ENCODE peak calls at places on chromosomes 3 and 15, in five cellular contexts. E is activated CD8-positive, alpha-beta memory T cell treated with anti-CD3 and anti-CD28 coated beads, Interleukin-2, amount 10 ng/mL, durations not matched to agents 7 days and 5 days; J is HCT116; W is omental fat pad; Y is NCI-H526. G is an unnamed sample.

GRCh38 chr3:168531116-168531515 is 435.4 kb upstream of the GOLIM4 start:
- DNase-seq in E (no peak), J (no peak), W (no peak), Y (no peak), G (no peak)

GRCh38 chr3:58566398-58567250 is 10.6 kb downstream of the FAM107A start:
- DNase-seq in E (no peak), J (no peak), W (no peak), Y (no peak), G (no peak)

GRCh38 chr3:138867996-138868395 is 33.3 kb upstream of the PIK3CB start:
- DNase-seq in E (no peak), J (no peak), W (no peak), Y (no peak), G (no peak)

GRCh38 chr3:41575754-41576153 is 376.4 kb downstream of the CTNNB1 start:
- DNase-seq in E (no peak), J (no peak), W (no peak), Y (no peak), G (no peak)

GRCh38 chr15:22889146-22889818 is 50.8 kb downstream of the NIPA2 start:
- DNase-seq in E (no peak), J (no peak), W (no peak), Y (no peak), G (no peak)

GRCh38 chr15:28051920-28052633 is 47.0 kb downstream of the OCA2 start:
- DNase-seq in E (no peak), J (no peak), W (no peak), Y (no peak), G (no peak)

GRCh38 chr3:159128628-159129027 is 326.8 kb downstream of the MFSD1 start:
- DNase-seq in E (no peak), J (peak), W (no peak), Y (no peak), G (no peak)

GRCh38 chr3:59469948-59470723 is 420.3 kb upstream of the CFAP20DC start:
- DNase-seq in E (peak), J (no peak), W (no peak), Y (no peak), G (no peak)

GRCh38 chr3:53668872-53669271 is 174.5 kb downstream of the CACNA1D start:
- DNase-seq in E (no peak), J (peak), W (no peak), Y (peak), G (no peak)

GRCh38 chr3:197430961-197431910 is 124.5 kb downstream of the BDH1 start:
- DNase-seq in E (no peak), J (no peak), W (no peak), Y (no peak), G (peak)

GRCh38 chr15:29043731-29044485 is 158.1 kb downstream of the APBA2 start:
- DNase-seq in E (no peak), J (no peak), W (no peak), Y (peak), G (peak)

GRCh38 chr15:51267714-51268105 is 70.7 kb downstream of the CYP19A1 start:
- DNase-seq in E (no peak), J (no peak), W (no peak), Y (peak), G (no peak)